ENCODE peak calls at places on chromosomes 4 and X, in seven cellular contexts. One of them, this sample, is unnamed.

GRCh38 chr4:4717692-4718091 is 141.8 kb upstream of the MSX1 start:
- DNase-seq in AG10803: no peak
- DNase-seq in tibial nerve: no peak
- DNase-seq in stomach: no peak
- DNase-seq in MM.1S: no peak
- DNase-seq in H7: no peak
- DNase-seq in astrocyte of the cerebellum: no peak
- DNase-seq in this sample: no peak

GRCh38 chrX:78555401-78555980 is 103.6 kb downstream of the RTL3 start:
- DNase-seq in AG10803: no peak
- DNase-seq in tibial nerve: no peak
- DNase-seq in stomach: no peak
- DNase-seq in MM.1S: peak
- DNase-seq in H7: no peak
- DNase-seq in astrocyte of the cerebellum: no peak
- DNase-seq in this sample: no peak

GRCh38 chrX:75156537-75156945 is 458 bp upstream of the ABCB7 start:
- DNase-seq in AG10803: peak
- DNase-seq in tibial nerve: no peak
- DNase-seq in stomach: no peak
- DNase-seq in MM.1S: no peak
- DNase-seq in H7: no peak
- DNase-seq in astrocyte of the cerebellum: no peak
- DNase-seq in this sample: peak

GRCh38 chr4:76199664-76200211 is 13.9 kb downstream of the SCARB2 start:
- DNase-seq in AG10803: no peak
- DNase-seq in tibial nerve: no peak
- DNase-seq in stomach: peak
- DNase-seq in MM.1S: peak
- DNase-seq in H7: peak
- DNase-seq in astrocyte of the cerebellum: no peak
- DNase-seq in this sample: no peak

GRCh38 chrX:15301924-15302323 is 13.5 kb downstream of the ASB11 start:
- DNase-seq in AG10803: peak
- DNase-seq in tibial nerve: peak
- DNase-seq in stomach: no peak
- DNase-seq in MM.1S: no peak
- DNase-seq in H7: no peak
- DNase-seq in astrocyte of the cerebellum: no peak
- DNase-seq in this sample: peak

GRCh38 chr4:7812921-7813320 is 126.7 kb downstream of the AFAP1 start:
- DNase-seq in AG10803: no peak
- DNase-seq in tibial nerve: no peak
- DNase-seq in stomach: no peak
- DNase-seq in MM.1S: no peak
- DNase-seq in H7: no peak
- DNase-seq in astrocyte of the cerebellum: no peak
- DNase-seq in this sample: no peak

GRCh38 chr4:174256277-174256713 is 27.2 kb downstream of the FBXO8 start:
- DNase-seq in AG10803: peak
- DNase-seq in tibial nerve: no peak
- DNase-seq in stomach: no peak
- DNase-seq in MM.1S: no peak
- DNase-seq in H7: no peak
- DNase-seq in astrocyte of the cerebellum: peak
- DNase-seq in this sample: peak

GRCh38 chrX:22234380-22234779 is 38.3 kb upstream of the CBLL2 start:
- DNase-seq in AG10803: no peak
- DNase-seq in tibial nerve: no peak
- DNase-seq in stomach: no peak
- DNase-seq in MM.1S: peak
- DNase-seq in H7: no peak
- DNase-seq in astrocyte of the cerebellum: no peak
- DNase-seq in this sample: no peak

GRCh38 chr4:69025191-69025998 is 70.9 kb upstream of the UGT2B7 start:
- DNase-seq in AG10803: no peak
- DNase-seq in tibial nerve: no peak
- DNase-seq in stomach: no peak
- DNase-seq in MM.1S: peak
- DNase-seq in H7: peak
- DNase-seq in astrocyte of the cerebellum: no peak
- DNase-seq in this sample: no peak

GRCh38 chr4:127669691-127670090 is 36.9 kb downstream of the INTU start:
- DNase-seq in AG10803: no peak
- DNase-seq in tibial nerve: no peak
- DNase-seq in stomach: no peak
- DNase-seq in MM.1S: no peak
- DNase-seq in H7: no peak
- DNase-seq in astrocyte of the cerebellum: no peak
- DNase-seq in this sample: no peak

GRCh38 chrX:105191878-105192277 is 28.6 kb downstream of the TEX13A start:
- DNase-seq in AG10803: no peak
- DNase-seq in tibial nerve: no peak
- DNase-seq in stomach: no peak
- DNase-seq in MM.1S: peak
- DNase-seq in H7: peak
- DNase-seq in astrocyte of the cerebellum: peak
- DNase-seq in this sample: peak

GRCh38 chrX:21166302-21166982 is 207.8 kb upstream of the CNKSR2 start:
- DNase-seq in AG10803: peak
- DNase-seq in tibial nerve: no peak
- DNase-seq in stomach: no peak
- DNase-seq in MM.1S: no peak
- DNase-seq in H7: peak
- DNase-seq in astrocyte of the cerebellum: peak
- DNase-seq in this sample: peak

GRCh38 chr4:24248674-24249644 is 335.4 kb downstream of the DHX15 start:
- DNase-seq in AG10803: no peak
- DNase-seq in tibial nerve: no peak
- DNase-seq in stomach: no peak
- DNase-seq in MM.1S: no peak
- DNase-seq in H7: peak
- DNase-seq in astrocyte of the cerebellum: no peak
- DNase-seq in this sample: no peak

GRCh38 chr4:169933531-169933930 is 92.7 kb downstream of the MFAP3L start:
- DNase-seq in AG10803: no peak
- DNase-seq in tibial nerve: no peak
- DNase-seq in stomach: no peak
- DNase-seq in MM.1S: no peak
- DNase-seq in H7: no peak
- DNase-seq in astrocyte of the cerebellum: no peak
- DNase-seq in this sample: no peak

GRCh38 chr4:85777908-85778808 is 303.2 kb downstream of the ARHGAP24 start:
- DNase-seq in AG10803: peak
- DNase-seq in tibial nerve: no peak
- DNase-seq in stomach: no peak
- DNase-seq in MM.1S: peak
- DNase-seq in H7: no peak
- DNase-seq in astrocyte of the cerebellum: no peak
- DNase-seq in this sample: no peak

GRCh38 chrX:66004928-66005831 is 34.7 kb downstream of the VSIG4 start:
- DNase-seq in AG10803: no peak
- DNase-seq in tibial nerve: no peak
- DNase-seq in stomach: no peak
- DNase-seq in MM.1S: peak
- DNase-seq in H7: no peak
- DNase-seq in astrocyte of the cerebellum: no peak
- DNase-seq in this sample: no peak

GRCh38 chr4:152038238-152038637 is 277.4 kb upstream of the GATB start:
- DNase-seq in AG10803: no peak
- DNase-seq in tibial nerve: no peak
- DNase-seq in stomach: no peak
- DNase-seq in MM.1S: no peak
- DNase-seq in H7: no peak
- DNase-seq in astrocyte of the cerebellum: no peak
- DNase-seq in this sample: no peak

GRCh38 chr4:34323549-34324325 is 1920.6 kb downstream of the ARAP2 start:
- DNase-seq in AG10803: peak
- DNase-seq in tibial nerve: no peak
- DNase-seq in stomach: no peak
- DNase-seq in MM.1S: no peak
- DNase-seq in H7: no peak
- DNase-seq in astrocyte of the cerebellum: peak
- DNase-seq in this sample: peak

GRCh38 chr4:89491731-89492235 is 184.2 kb upstream of the GPRIN3 start:
- DNase-seq in AG10803: no peak
- DNase-seq in tibial nerve: no peak
- DNase-seq in stomach: no peak
- DNase-seq in MM.1S: no peak
- DNase-seq in H7: peak
- DNase-seq in astrocyte of the cerebellum: no peak
- DNase-seq in this sample: no peak

GRCh38 chr4:19636451-19636850 is 615.3 kb upstream of the SLIT2 start:
- DNase-seq in AG10803: peak
- DNase-seq in tibial nerve: no peak
- DNase-seq in stomach: no peak
- DNase-seq in MM.1S: no peak
- DNase-seq in H7: no peak
- DNase-seq in astrocyte of the cerebellum: no peak
- DNase-seq in this sample: no peak

GRCh38 chr4:103074598-103075434 is 1.7 kb downstream of the SLC9B2 start:
- DNase-seq in AG10803: peak
- DNase-seq in tibial nerve: no peak
- DNase-seq in stomach: no peak
- DNase-seq in MM.1S: no peak
- DNase-seq in H7: no peak
- DNase-seq in astrocyte of the cerebellum: no peak
- DNase-seq in this sample: no peak
- H3K4me3 ChIP-seq in AG10803: peak
- H3K4me3 ChIP-seq in tibial nerve: no peak
- H3K4me3 ChIP-seq in stomach: no peak
- H3K4me3 ChIP-seq in MM.1S: peak
- H3K4me3 ChIP-seq in H7: no peak
- H3K4me3 ChIP-seq in astrocyte of the cerebellum: no peak
- H3K4me3 ChIP-seq in this sample: peak

GRCh38 chr4:39446842-39447573 is 11.7 kb downstream of the RPL9 start:
- DNase-seq in AG10803: peak
- DNase-seq in tibial nerve: no peak
- DNase-seq in stomach: peak
- DNase-seq in MM.1S: no peak
- DNase-seq in H7: peak
- DNase-seq in astrocyte of the cerebellum: peak
- DNase-seq in this sample: peak

GRCh38 chr4:39435875-39436563 is 22.7 kb downstream of the RPL9 start:
- DNase-seq in AG10803: no peak
- DNase-seq in tibial nerve: no peak
- DNase-seq in stomach: no peak
- DNase-seq in MM.1S: no peak
- DNase-seq in H7: peak
- DNase-seq in astrocyte of the cerebellum: no peak
- DNase-seq in this sample: no peak

GRCh38 chr4:39442910-39443480 is 15.7 kb downstream of the RPL9 start:
- DNase-seq in AG10803: no peak
- DNase-seq in tibial nerve: no peak
- DNase-seq in stomach: no peak
- DNase-seq in MM.1S: no peak
- DNase-seq in H7: no peak
- DNase-seq in astrocyte of the cerebellum: no peak
- DNase-seq in this sample: no peak

GRCh38 chr4:39446483-39446841 is 12.3 kb downstream of the RPL9 start:
- DNase-seq in AG10803: no peak
- DNase-seq in tibial nerve: no peak
- DNase-seq in stomach: no peak
- DNase-seq in MM.1S: no peak
- DNase-seq in H7: no peak
- DNase-seq in astrocyte of the cerebellum: no peak
- DNase-seq in this sample: no peak

GRCh38 chr4:39441593-39441992 is 17.1 kb downstream of the RPL9 start:
- DNase-seq in AG10803: no peak
- DNase-seq in tibial nerve: no peak
- DNase-seq in stomach: no peak
- DNase-seq in MM.1S: no peak
- DNase-seq in H7: no peak
- DNase-seq in astrocyte of the cerebellum: no peak
- DNase-seq in this sample: no peak
- H3K4me3 ChIP-seq in AG10803: no peak
- H3K4me3 ChIP-seq in tibial nerve: no peak
- H3K4me3 ChIP-seq in stomach: no peak
- H3K4me3 ChIP-seq in MM.1S: no peak
- H3K4me3 ChIP-seq in H7: no peak
- H3K4me3 ChIP-seq in astrocyte of the cerebellum: no peak
- H3K4me3 ChIP-seq in this sample: no peak

DNA sequence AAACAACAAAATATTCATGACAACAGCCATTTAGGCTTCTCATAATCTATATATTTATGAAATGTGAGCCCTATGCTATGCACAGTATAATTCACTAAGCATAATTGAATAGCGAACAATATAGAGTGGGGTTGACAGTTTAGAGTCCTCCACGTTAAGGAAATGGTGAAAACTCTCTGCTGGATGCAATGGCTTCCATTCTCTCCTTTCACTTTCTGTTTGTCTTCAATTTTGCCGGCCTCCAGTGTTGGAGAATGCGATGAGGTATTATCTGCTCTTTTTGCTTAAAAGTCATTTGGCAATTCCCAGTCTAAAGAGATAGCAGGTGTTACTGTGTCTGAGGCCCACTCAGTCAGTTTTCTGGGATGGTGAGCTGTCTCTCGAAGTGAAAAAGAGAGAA is 52.1 kb downstream of the NPY5R start:
- DNase-seq in AG10803: no peak
- DNase-seq in tibial nerve: no peak
- DNase-seq in stomach: no peak
- DNase-seq in MM.1S: peak
- DNase-seq in H7: no peak
- DNase-seq in astrocyte of the cerebellum: no peak
- DNase-seq in this sample: no peak
- H3K4me3 ChIP-seq in AG10803: peak
- H3K4me3 ChIP-seq in tibial nerve: peak
- H3K4me3 ChIP-seq in stomach: no peak
- H3K4me3 ChIP-seq in MM.1S: peak
- H3K4me3 ChIP-seq in H7: no peak
- H3K4me3 ChIP-seq in astrocyte of the cerebellum: no peak
- H3K4me3 ChIP-seq in this sample: peak

DNA sequence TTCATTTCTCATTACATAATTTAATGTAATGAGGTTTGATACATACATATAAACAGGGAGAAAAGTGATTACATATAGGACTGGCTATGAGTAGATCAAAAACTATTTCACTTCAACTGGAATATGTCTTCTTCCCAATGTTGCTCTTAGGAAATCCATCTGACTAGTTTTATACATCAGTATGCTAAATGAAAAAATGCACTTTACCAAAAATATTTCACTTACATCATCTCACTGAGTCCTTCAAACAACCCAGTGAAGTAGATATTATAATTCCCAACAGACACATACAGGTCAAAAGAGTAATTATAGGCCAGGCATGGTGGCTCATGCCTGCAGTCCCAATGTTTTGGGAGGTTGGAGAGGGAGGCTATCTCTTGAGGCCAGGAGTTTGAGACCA is 215.9 kb downstream of the MID1 start:
- DNase-seq in AG10803: peak
- DNase-seq in tibial nerve: no peak
- DNase-seq in stomach: no peak
- DNase-seq in MM.1S: no peak
- DNase-seq in H7: no peak
- DNase-seq in astrocyte of the cerebellum: no peak
- DNase-seq in this sample: peak
- H3K4me3 ChIP-seq in AG10803: no peak
- H3K4me3 ChIP-seq in tibial nerve: no peak
- H3K4me3 ChIP-seq in stomach: no peak
- H3K4me3 ChIP-seq in MM.1S: no peak
- H3K4me3 ChIP-seq in H7: no peak
- H3K4me3 ChIP-seq in astrocyte of the cerebellum: no peak
- H3K4me3 ChIP-seq in this sample: no peak

This sample was measured in foreskin fibroblast.